ENCODE peak calls at places on chromosomes 1 and 21, in ten cellular contexts. One of them, this sample, is unnamed.

GRCh38 chr1:171655215-171656116 is 3.0 kb upstream of the MYOC start:
- DNase-seq in epithelial cell of esophagus: peak; percentile 37
- DNase-seq in occipital lobe: no peak
- DNase-seq in GM12892: peak; percentile 39
- DNase-seq in amygdala: peak; percentile 2
- DNase-seq in stimulated activated naive CD4-positive, alpha-beta T cell: peak; percentile 49
- DNase-seq in HTR-8/SVneo: no peak
- DNase-seq in NCI-H446: no peak
- DNase-seq in H54: no peak
- DNase-seq in NCI-H345: no peak
- DNase-seq in this sample: peak; percentile 29

GRCh38 chr1:67100833-67101232 is 33.9 kb downstream of the C1orf141 start:
- DNase-seq in epithelial cell of esophagus: no peak
- DNase-seq in occipital lobe: no peak
- DNase-seq in GM12892: no peak
- DNase-seq in amygdala: no peak
- DNase-seq in stimulated activated naive CD4-positive, alpha-beta T cell: no peak
- DNase-seq in HTR-8/SVneo: no peak
- DNase-seq in NCI-H446: no peak
- DNase-seq in H54: no peak
- DNase-seq in NCI-H345: no peak
- DNase-seq in this sample: no peak

GRCh38 chr1:240091614-240092300 is at the start of gene FMN2:
- DNase-seq in epithelial cell of esophagus: no peak
- DNase-seq in occipital lobe: peak; percentile 45
- DNase-seq in GM12892: peak; percentile 15
- DNase-seq in amygdala: peak; percentile 54
- DNase-seq in stimulated activated naive CD4-positive, alpha-beta T cell: no peak
- DNase-seq in HTR-8/SVneo: peak; percentile 67
- DNase-seq in NCI-H446: no peak
- DNase-seq in H54: peak; percentile 60
- DNase-seq in NCI-H345: peak; percentile 86
- DNase-seq in this sample: no peak

GRCh38 chr1:101136739-101137138 is 100.1 kb upstream of the S1PR1 start:
- DNase-seq in epithelial cell of esophagus: no peak
- DNase-seq in occipital lobe: no peak
- DNase-seq in GM12892: no peak
- DNase-seq in amygdala: no peak
- DNase-seq in stimulated activated naive CD4-positive, alpha-beta T cell: peak; percentile 25
- DNase-seq in HTR-8/SVneo: no peak
- DNase-seq in NCI-H446: no peak
- DNase-seq in H54: no peak
- DNase-seq in NCI-H345: no peak
- DNase-seq in this sample: no peak

GRCh38 chr21:35579520-35580293 is 480.6 kb downstream of the SETD4 start:
- DNase-seq in epithelial cell of esophagus: peak; percentile 44
- DNase-seq in occipital lobe: no peak
- DNase-seq in GM12892: no peak
- DNase-seq in amygdala: no peak
- DNase-seq in stimulated activated naive CD4-positive, alpha-beta T cell: no peak
- DNase-seq in HTR-8/SVneo: no peak
- DNase-seq in NCI-H446: no peak
- DNase-seq in H54: no peak
- DNase-seq in NCI-H345: no peak
- DNase-seq in this sample: no peak

GRCh38 chr1:222521299-222522104 is 26.4 kb downstream of the HHIPL2 start:
- DNase-seq in epithelial cell of esophagus: peak; percentile 91
- DNase-seq in occipital lobe: no peak
- DNase-seq in GM12892: no peak
- DNase-seq in amygdala: no peak
- DNase-seq in stimulated activated naive CD4-positive, alpha-beta T cell: no peak
- DNase-seq in HTR-8/SVneo: no peak
- DNase-seq in NCI-H446: no peak
- DNase-seq in H54: peak; percentile 25
- DNase-seq in NCI-H345: no peak
- DNase-seq in this sample: no peak

GRCh38 chr1:91684599-91685196 is 184.0 kb downstream of the CDC7 start:
- DNase-seq in epithelial cell of esophagus: no peak
- DNase-seq in occipital lobe: no peak
- DNase-seq in GM12892: no peak
- DNase-seq in amygdala: no peak
- DNase-seq in stimulated activated naive CD4-positive, alpha-beta T cell: peak; percentile 33
- DNase-seq in HTR-8/SVneo: no peak
- DNase-seq in NCI-H446: no peak
- DNase-seq in H54: no peak
- DNase-seq in NCI-H345: no peak
- DNase-seq in this sample: no peak

GRCh38 chr21:17270234-17270633 is 242.6 kb upstream of the CXADR start:
- DNase-seq in epithelial cell of esophagus: peak; percentile 42
- DNase-seq in occipital lobe: no peak
- DNase-seq in GM12892: no peak
- DNase-seq in amygdala: peak; percentile 5
- DNase-seq in stimulated activated naive CD4-positive, alpha-beta T cell: no peak
- DNase-seq in HTR-8/SVneo: peak; percentile 41
- DNase-seq in NCI-H446: no peak
- DNase-seq in H54: peak; percentile 21
- DNase-seq in NCI-H345: peak; percentile 69
- DNase-seq in this sample: no peak

GRCh38 chr1:85683292-85684025 is 24.8 kb downstream of the ZNHIT6 start:
- DNase-seq in epithelial cell of esophagus: no peak
- DNase-seq in occipital lobe: no peak
- DNase-seq in GM12892: no peak
- DNase-seq in amygdala: no peak
- DNase-seq in stimulated activated naive CD4-positive, alpha-beta T cell: no peak
- DNase-seq in HTR-8/SVneo: no peak
- DNase-seq in NCI-H446: no peak
- DNase-seq in H54: no peak
- DNase-seq in NCI-H345: no peak
- DNase-seq in this sample: no peak